ENCODE peak calls at places on chromosomes 3 and 15, in six cellular contexts. R, H, W, U, J and M are unnamed samples.

GRCh38 chr3:58724376-58724775 is 57.8 kb upstream of the FAM3D start:
- DNase-seq in J (peak; percentile 37), R (no peak), W (no peak), H (no peak), U (no peak), M (no peak)

GRCh38 chr3:47362704-47363103 is 18.1 kb upstream of the PTPN23 start:
- DNase-seq in W (peak; percentile 64), J (no peak), R (no peak), H (no peak), U (peak; percentile 52), M (no peak)

GRCh38 chr15:100687532-100688215 is 85.3 kb downstream of the ASB7 start:
- DNase-seq in J (no peak), H (no peak), U (no peak), R (peak; percentile 97), W (peak; percentile 88), M (peak; percentile 76)

GRCh38 chr15:41424809-41425208 is 7.9 kb downstream of the RTF1 start:
- DNase-seq in H (no peak), R (no peak), U (no peak), J (no peak), W (no peak), M (no peak)

GRCh38 chr15:49620174-49620573 is 444 bp downstream of the FAM227B start:
- DNase-seq in U (no peak), R (peak; percentile 65), H (no peak), W (peak; percentile 90), J (no peak), M (peak; percentile 53)

GRCh38 chr3:27590437-27591320 is 106.5 kb upstream of the SLC4A7 start:
- DNase-seq in W (peak; percentile 78), J (no peak), H (no peak), U (peak; percentile 6), R (peak; percentile 63), M (peak; percentile 74)

GRCh38 chr15:83248151-83248851 is 36.2 kb downstream of the BNC1 start:
- DNase-seq in H (no peak), U (peak; percentile 60), J (no peak), R (peak; percentile 73), W (peak; percentile 86), M (peak; percentile 69)

GRCh38 chr3:72903004-72903403 is 15.2 kb downstream of the GXYLT2 start:
- DNase-seq in H (no peak), W (peak; percentile 74), U (no peak), R (peak; percentile 88), J (no peak), M (peak; percentile 96)

GRCh38 chr15:41980654-41981323 is 8.4 kb upstream of the EHD4 start:
- DNase-seq in W (peak; percentile 80), H (no peak), R (no peak), J (peak; percentile 82), U (no peak), M (no peak)

GRCh38 chr3:73094951-73095350 is 33.5 kb downstream of the EBLN2 start:
- DNase-seq in R (no peak), W (no peak), H (no peak), J (no peak), U (no peak), M (no peak)

GRCh38 chr3:113629941-113630340 is 66.5 kb downstream of the USF3 start:
- DNase-seq in U (no peak), W (no peak), R (no peak), J (no peak), H (no peak), M (no peak)

GRCh38 chr3:195907730-195908438 is 467 bp downstream of the TNK2 start:
- DNase-seq in W (no peak), J (peak; percentile 51), U (no peak), H (peak; percentile 78), R (no peak), M (no peak)

GRCh38 chr15:51750942-51751686 is at the start of gene TMOD2:
- DNase-seq in J (peak; percentile 53), W (peak; percentile 31), H (peak; percentile 92), U (peak; percentile 55), R (no peak), M (peak; percentile 48)

GRCh38 chr3:170809021-170809974 is 60.7 kb downstream of the RPL22L1 start:
- DNase-seq in R (peak; percentile 88), U (peak; percentile 44), W (peak; percentile 84), J (no peak), H (no peak), M (peak; percentile 86)

GRCh38 chr15:71885390-71885789 is 75.0 kb downstream of the NR2E3 start:
- DNase-seq in H (no peak), W (no peak), U (no peak), J (no peak), R (no peak), M (no peak)
- TF ChIP-seq CTCF in H (no peak), W (no peak), U (no peak), J (no peak), R (no peak), M (no peak)

GRCh38 chr3:56987238-56987932 is 73.1 kb upstream of the SPATA12 start:
- DNase-seq in W (no peak), R (peak; percentile 10), J (no peak), U (peak; percentile 38), H (no peak), M (no peak)
- TF ChIP-seq CTCF in W (peak; percentile 42), R (peak; percentile 25), J (no peak), U (peak; percentile 31), H (no peak), M (no peak)

GRCh38 chr3:151165221-151165620 is 37.8 kb downstream of the GPR171 start:
- DNase-seq in U (no peak), J (no peak), W (no peak), R (no peak), H (no peak), M (no peak)
- TF ChIP-seq CTCF in U (no peak), J (no peak), W (no peak), R (no peak), H (no peak), M (no peak)

GRCh38 chr3:98705694-98706093 is 57.4 kb upstream of the ST3GAL6 start:
- DNase-seq in H (no peak), J (no peak), W (peak; percentile 35), R (peak; percentile 31), U (no peak), M (no peak)
- TF ChIP-seq CTCF in H (no peak), J (no peak), W (peak; percentile 28), R (peak; percentile 23), U (no peak), M (no peak)